ENCODE peak calls at places on chromosomes 1 and 21, in six cellular contexts. H, X, R, F, G and Q are unnamed samples.

GRCh38 chr1:155037043-155037442 is 3.4 kb downstream of the DCST1 start:
- DNase-seq in G (no peak), X (no peak), H (no peak), R (no peak), F (no peak), Q (no peak)

GRCh38 chr1:8816306-8816705 is 1.1 kb downstream of the RERE start:
- DNase-seq in H (no peak), R (peak), F (no peak), X (peak), G (no peak), Q (no peak)

GRCh38 chr1:10726355-10726754 is 70.1 kb downstream of the CASZ1 start:
- DNase-seq in R (no peak), X (no peak), G (peak), F (no peak), H (no peak), Q (no peak)

GRCh38 chr1:28510350-28511223 is 4.7 kb downstream of the RCC1 start:
- DNase-seq in R (no peak), F (no peak), G (peak), X (peak), H (no peak), Q (no peak)

GRCh38 chr1:178278135-178278534 is 184.2 kb downstream of the RASAL2 start:
- DNase-seq in H (no peak), G (no peak), F (no peak), R (no peak), X (no peak), Q (no peak)

GRCh38 chr1:160256396-160257046 is 5.8 kb downstream of the DCAF8 start:
- DNase-seq in R (no peak), G (no peak), X (peak), F (no peak), H (no peak), Q (no peak)

GRCh38 chr21:25658427-25658980 is 19.4 kb downstream of the JAM2 start:
- DNase-seq in H (no peak), G (no peak), F (no peak), X (no peak), R (no peak), Q (no peak)

GRCh38 chr21:14949603-14950002 is 115.2 kb downstream of the NRIP1 start:
- DNase-seq in R (no peak), H (no peak), F (no peak), G (no peak), X (no peak), Q (no peak)

GRCh38 chr21:15363921-15364320 is 299.1 kb upstream of the NRIP1 start:
- DNase-seq in R (no peak), H (no peak), G (no peak), F (no peak), X (no peak), Q (no peak)

GRCh38 chr1:38772026-38772425 is 87.5 kb downstream of the RRAGC start:
- DNase-seq in R (no peak), X (no peak), H (no peak), F (no peak), G (no peak), Q (no peak)

GRCh38 chr1:8169364-8170058 is 143.4 kb upstream of the ERRFI1 start:
- DNase-seq in H (peak), G (peak), R (peak), F (peak), X (peak), Q (peak)

GRCh38 chr1:209755926-209756607 is at the start of gene TRAF3IP3:
- DNase-seq in H (no peak), F (peak), X (no peak), G (no peak), R (no peak), Q (no peak)

GRCh38 chr1:85366391-85366790 is 90.0 kb upstream of the BCL10 start:
- DNase-seq in G (no peak), R (no peak), H (no peak), X (peak), F (no peak), Q (no peak)

GRCh38 chr1:33350611-33351280 is 29.8 kb upstream of the A3GALT2 start:
- DNase-seq in F (no peak), H (no peak), R (no peak), G (no peak), X (no peak), Q (no peak)

GRCh38 chr1:26020390-26020789 is 1.2 kb upstream of the EXTL1 start:
- DNase-seq in G (no peak), R (no peak), X (peak), H (no peak), F (no peak), Q (no peak)

GRCh38 chr1:67771152-67771551 is 62.1 kb downstream of the GNG12 start:
- DNase-seq in H (no peak), R (no peak), G (no peak), F (no peak), X (peak), Q (no peak)

GRCh38 chr1:227924168-227924837 is 23.4 kb downstream of the WNT9A start:
- DNase-seq in G (no peak), H (no peak), F (no peak), R (no peak), X (no peak), Q (no peak)

GRCh38 chr1:14913475-14914155 is 239.9 kb upstream of the TMEM51 start:
- DNase-seq in H (peak), F (peak), X (no peak), G (peak), R (no peak), Q (peak)

GRCh38 chr21:30580132-30580531 is 10.1 kb downstream of the KRTAP22-2 start:
- DNase-seq in F (no peak), H (no peak), G (peak), R (no peak), X (no peak), Q (no peak)

GRCh38 chr1:226787071-226787470 is 48.0 kb upstream of the ITPKB start:
- DNase-seq in H (no peak), F (no peak), G (no peak), X (no peak), R (peak), Q (no peak)

GRCh38 chr1:94025383-94026340 is 95.3 kb downstream of the ABCA4 start:
- DNase-seq in G (peak), H (peak), F (peak), X (peak), R (no peak), Q (peak)

GRCh38 chr1:161287482-161288054 is 22.2 kb downstream of the MPZ start:
- DNase-seq in R (no peak), G (no peak), X (no peak), H (no peak), F (no peak), Q (no peak)

GRCh38 chr1:175383239-175383638 is 190.7 kb upstream of the KIAA0040 start:
- DNase-seq in X (no peak), R (no peak), G (peak), F (no peak), H (no peak), Q (no peak)

GRCh38 chr21:45309541-45310381 is 22.1 kb upstream of the POFUT2 start:
- DNase-seq in R (no peak), X (no peak), H (no peak), F (no peak), G (no peak), Q (no peak)

GRCh38 chr1:4090976-4091660 is 191.0 kb upstream of the C1orf174 start:
- DNase-seq in G (no peak), F (no peak), H (no peak), R (no peak), X (no peak), Q (no peak)

GRCh38 chr1:4650981-4651380 is 3.4 kb upstream of the AJAP1 start:
- DNase-seq in F (no peak), G (no peak), H (no peak), R (no peak), X (no peak), Q (no peak)

GRCh38 chr1:117828206-117828605 is 101.2 kb downstream of the GDAP2 start:
- DNase-seq in F (no peak), H (no peak), R (no peak), G (no peak), X (peak), Q (no peak)

GRCh38 chr1:43819354-43819753 is 112.0 kb downstream of the ST3GAL3 start:
- DNase-seq in F (no peak), G (no peak), H (no peak), R (no peak), X (no peak), Q (no peak)

GRCh38 chr1:169363046-169363756 is 4.4 kb downstream of the NME7 start:
- DNase-seq in F (peak), X (peak), G (no peak), H (no peak), R (no peak), Q (no peak)

GRCh38 chr1:59674605-59675004 is 140.1 kb upstream of the HOOK1 start:
- DNase-seq in R (no peak), F (no peak), G (peak), X (no peak), H (no peak), Q (no peak)